ENCODE peak calls at places on chromosomes 13 and 19, in six cellular contexts. V is H9, P is IMR-90, K is trophoblast cell, O is mesenchymal stem cell, Z is H1. F is an unnamed sample.
A peak's percentile ranks its signal among the peaks of the same experiment; 100 is the strongest.

GRCh38 chr19:17391371-17392151 is 2.4 kb downstream of the CCDC194 start:
- DNase-seq in V (peak; percentile 38), P (no peak), K (no peak), O (no peak), Z (no peak), F (no peak)

GRCh38 chr19:44990966-44991365 is 10.3 kb upstream of the RELB start:
- DNase-seq in V (no peak), P (no peak), K (no peak), O (no peak), Z (no peak), F (no peak)

GRCh38 chr19:19655641-19656343 is 7.7 kb downstream of the ATP13A1 start:
- DNase-seq in V (no peak), P (no peak), K (no peak), O (no peak), Z (no peak), F (no peak)

GRCh38 chr13:86813198-86813597 is 858.0 kb upstream of the SLITRK5 start:
- DNase-seq in V (no peak), P (no peak), K (no peak), O (no peak), Z (no peak), F (no peak)

GRCh38 chr13:23610187-23610576 is 40.0 kb downstream of the TNFRSF19 start:
- DNase-seq in V (no peak), P (peak; percentile 35), K (no peak), O (peak; percentile 14), Z (no peak), F (no peak)

GRCh38 chr13:78978381-78978998 is 319.5 kb upstream of the OBI1 start:
- DNase-seq in V (no peak), P (peak; percentile 61), K (peak; percentile 85), O (peak; percentile 61), Z (no peak), F (peak; percentile 54)

GRCh38 chr13:32323912-32324311 is 8.6 kb downstream of the BRCA2 start:
- DNase-seq in V (no peak), P (peak; percentile 78), K (peak; percentile 9), O (peak; percentile 73), Z (no peak), F (no peak)

GRCh38 chr13:70255406-70255991 is 147.2 kb upstream of the KLHL1 start:
- DNase-seq in V (no peak), P (no peak), K (no peak), O (no peak), Z (no peak), F (no peak)

GRCh38 chr13:23618341-23618740 is 48.1 kb downstream of the TNFRSF19 start:
- DNase-seq in V (no peak), P (peak; percentile 98), K (peak; percentile 65), O (peak; percentile 84), Z (no peak), F (no peak)

GRCh38 chr13:28451482-28452217 is 43.3 kb downstream of the FLT1 start:
- DNase-seq in V (peak; percentile 59), P (no peak), K (peak; percentile 48), O (no peak), Z (no peak), F (no peak)

GRCh38 chr19:44072543-44073401 is 813 bp downstream of the ZNF284 start:
- DNase-seq in V (no peak), P (no peak), K (peak; percentile 0), O (peak; percentile 16), Z (no peak), F (no peak)

GRCh38 chr19:54654447-54655321 is 8.1 kb upstream of the LILRB4 start:
- DNase-seq in V (no peak), P (no peak), K (peak; percentile 42), O (no peak), Z (no peak), F (no peak)

GRCh38 chr13:28754698-28755545 is 36.2 kb upstream of the SLC46A3 start:
- DNase-seq in V (peak; percentile 67), P (peak; percentile 13), K (peak; percentile 23), O (peak; percentile 47), Z (no peak), F (no peak)

GRCh38 chr13:66322193-66322592 is 907.9 kb downstream of the PCDH9 start:
- DNase-seq in V (no peak), P (no peak), K (no peak), O (no peak), Z (no peak), F (no peak)

GRCh38 chr19:54282706-54283105 is 1.8 kb upstream of the LILRB2 start:
- DNase-seq in V (no peak), P (no peak), K (no peak), O (no peak), Z (no peak), F (no peak)

GRCh38 chr19:3692141-3693029 is 7.9 kb downstream of the PIP5K1C start:
- DNase-seq in V (no peak), P (no peak), K (peak; percentile 40), O (no peak), Z (no peak), F (no peak)

GRCh38 chr13:44236370-44236769 is 137.3 kb upstream of the SERP2 start:
- DNase-seq in V (no peak), P (peak; percentile 58), K (no peak), O (peak; percentile 49), Z (no peak), F (no peak)

GRCh38 chr13:65889368-65889767 is 1340.8 kb downstream of the PCDH9 start:
- DNase-seq in V (no peak), P (peak; percentile 47), K (no peak), O (peak; percentile 11), Z (no peak), F (no peak)

GRCh38 chr19:42023121-42023942 is 29.3 kb upstream of the ATP1A3 start:
- DNase-seq in V (peak; percentile 76), P (peak; percentile 8), K (peak; percentile 6), O (no peak), Z (no peak), F (no peak)

GRCh38 chr13:103277959-103278673 is 211.9 kb upstream of the SLC10A2 start:
- DNase-seq in V (no peak), P (no peak), K (no peak), O (no peak), Z (no peak), F (no peak)

GRCh38 chr19:21462540-21462939 is 42.9 kb upstream of the ZNF429 start:
- DNase-seq in V (no peak), P (no peak), K (no peak), O (no peak), Z (no peak), F (no peak)

DNA sequence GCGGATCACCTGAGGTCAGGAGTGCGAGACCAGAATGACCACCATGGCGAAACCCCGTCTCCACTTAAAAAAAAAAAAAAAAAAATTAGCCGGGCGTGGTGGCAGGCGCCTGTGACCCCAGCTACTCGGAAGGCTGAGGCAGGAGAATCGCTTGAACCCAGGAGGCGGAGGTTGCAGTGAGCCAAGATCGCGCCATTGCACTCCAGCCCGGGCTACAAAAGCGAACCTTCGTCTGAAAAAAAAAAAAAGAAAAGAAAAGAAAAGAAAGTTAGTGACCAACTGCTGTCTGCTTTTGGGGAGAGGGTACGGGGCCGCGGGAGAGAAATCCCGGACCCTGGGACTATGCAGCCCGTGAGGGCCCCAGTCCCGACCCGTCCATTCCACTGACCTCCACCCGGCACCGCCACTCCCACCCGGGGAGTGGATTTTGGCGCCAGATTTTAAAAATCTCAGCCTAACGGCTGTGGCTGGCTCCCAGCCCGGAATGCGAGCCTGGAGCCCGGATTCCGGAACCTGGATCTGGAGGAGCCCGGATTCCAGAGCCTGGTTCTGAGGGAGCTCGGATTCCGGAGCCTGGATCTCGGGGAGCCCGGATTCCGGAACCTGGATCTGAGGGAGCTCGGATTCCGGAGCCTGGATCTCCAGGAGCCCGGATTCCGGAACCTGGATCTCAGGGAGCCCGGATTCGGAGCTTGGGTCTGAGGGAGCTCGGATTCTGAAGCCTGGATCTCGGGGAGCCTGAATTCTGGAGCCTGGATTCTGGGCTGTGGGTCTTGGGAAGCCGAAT is 6.1 kb upstream of the LMNB2 start:
- DNase-seq in V (peak; percentile 98), P (peak; percentile 96), K (peak; percentile 60), O (peak; percentile 98), Z (peak; percentile 91), F (peak; percentile 97)
- H3K18ac ChIP-seq in V (peak overlapping the region; percentile 64), P (no peak overlapping the region), K (peak overlapping the region; percentile 84), O (no peak overlapping the region), Z (peak overlapping the region; percentile 62), F (peak overlapping the region; percentile 41)

GRCh38 chr13:46158222-46158621 is 23.8 kb downstream of the LCP1 start:
- DNase-seq in V (no peak), P (no peak), K (no peak), O (no peak), Z (no peak), F (no peak)
- H4K91ac ChIP-seq in V (no peak overlapping the region), P (no peak overlapping the region), K (no peak overlapping the region), O (no peak overlapping the region), Z (no peak overlapping the region), F (no peak overlapping the region)

GRCh38 chr13:49218493-49219051 is 1.6 kb upstream of the MLNR start:
- DNase-seq in V (peak; percentile 68), P (peak; percentile 6), K (peak; percentile 54), O (peak; percentile 14), Z (no peak), F (peak; percentile 43)

GRCh38 chr13:49214917-49215376 is 5.2 kb upstream of the MLNR start:
- DNase-seq in V (peak; percentile 76), P (peak; percentile 6), K (peak; percentile 6), O (no peak), Z (no peak), F (no peak)

GRCh38 chr13:49217962-49218492 is 2.1 kb upstream of the MLNR start:
- DNase-seq in V (no peak), P (no peak), K (no peak), O (no peak), Z (no peak), F (no peak)

GRCh38 chr13:49213997-49214916 is 5.9 kb upstream of the MLNR start:
- DNase-seq in V (no peak), P (no peak), K (no peak), O (no peak), Z (no peak), F (no peak)

DNA sequence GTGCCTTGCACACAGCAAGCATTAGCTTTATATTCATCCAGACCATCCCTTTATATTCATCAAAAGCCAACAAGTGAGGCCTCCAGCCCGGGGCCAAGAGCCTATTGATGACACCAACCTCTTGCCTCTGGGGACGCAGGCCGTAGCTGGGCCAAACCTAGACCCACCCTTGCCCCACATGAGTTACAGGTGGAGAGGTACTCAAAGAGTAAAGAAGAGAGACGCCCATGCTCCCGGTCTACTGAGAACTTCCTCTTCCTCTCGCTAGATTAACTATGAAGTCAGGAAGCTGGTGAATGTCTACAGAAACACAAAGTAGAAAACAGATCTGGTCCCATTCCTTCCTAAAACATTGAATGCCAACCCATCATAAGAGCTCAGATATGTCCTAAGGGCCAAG is 3.8 kb upstream of the MLNR start:
- DNase-seq in V (no peak), P (no peak), K (no peak), O (no peak), Z (no peak), F (no peak)
- H3K18ac ChIP-seq in V (no peak overlapping the region), P (no peak overlapping the region), K (no peak overlapping the region), O (no peak overlapping the region), Z (no peak overlapping the region), F (no peak overlapping the region)

GRCh38 chr13:29936051-29936813 is 85.8 kb upstream of the UBL3 start:
- DNase-seq in V (no peak), P (no peak), K (no peak), O (no peak), Z (no peak), F (no peak)

GRCh38 chr13:29933401-29933800 is 83.0 kb upstream of the UBL3 start:
- DNase-seq in V (no peak), P (no peak), K (peak; percentile 90), O (no peak), Z (no peak), F (no peak)

GRCh38 chr13:29935309-29935981 is 85.0 kb upstream of the UBL3 start:
- DNase-seq in V (no peak), P (no peak), K (no peak), O (no peak), Z (no peak), F (no peak)

GRCh38 chr13:29936961-29937360 is 86.5 kb upstream of the UBL3 start:
- DNase-seq in V (no peak), P (no peak), K (no peak), O (no peak), Z (no peak), F (no peak)

GRCh38 chr13:29934531-29935308 is 84.3 kb upstream of the UBL3 start:
- DNase-seq in V (no peak), P (no peak), K (no peak), O (no peak), Z (no peak), F (no peak)
- H4K91ac ChIP-seq in V (no peak overlapping the region), P (no peak overlapping the region), K (no peak overlapping the region), O (no peak overlapping the region), Z (no peak overlapping the region), F (no peak overlapping the region)

F was measured in neuronal stem cell.